ENCODE peak calls at places on chromosomes 13 and 19, in eight cellular contexts. V is non-pigmented ciliary epithelial cell; F is A673; N is epithelial cell of esophagus; D is NCI-H2029; L is nephron progenitor cell; A is effector memory CD8-positive, alpha-beta T cell; B is bronchial epithelial cell. G is an unnamed sample.

GRCh38 chr19:43809762-43810696 is 7.8 kb upstream of the LYPD5 start:
- DNase-seq in V (peak; percentile 32), F (peak; percentile 73), N (peak; percentile 76), D (peak; percentile 65), L (no peak), A (no peak), B (peak; percentile 67), G (peak; percentile 21)

GRCh38 chr13:51235756-51236564 is 13.8 kb downstream of the FAM124A start:
- DNase-seq in V (no peak), F (no peak), N (no peak), D (no peak), L (no peak), A (no peak), B (no peak), G (no peak)

GRCh38 chr13:30009411-30009810 is 159.0 kb upstream of the UBL3 start:
- DNase-seq in V (no peak), F (no peak), N (peak; percentile 74), D (no peak), L (no peak), A (no peak), B (peak; percentile 63), G (no peak)

GRCh38 chr13:74305876-74306275 is 171.7 kb upstream of the KLF12 start:
- DNase-seq in V (no peak), F (no peak), N (peak; percentile 47), D (no peak), L (no peak), A (no peak), B (peak; percentile 51), G (no peak)

GRCh38 chr13:44093607-44094583 is 214.2 kb downstream of the LACC1 start:
- DNase-seq in V (no peak), F (no peak), N (no peak), D (no peak), L (no peak), A (no peak), B (no peak), G (no peak)

GRCh38 chr19:13208964-13209796 is 59.0 kb downstream of the IER2 start:
- DNase-seq in V (no peak), F (no peak), N (no peak), D (no peak), L (peak; percentile 34), A (no peak), B (no peak), G (no peak)

GRCh38 chr19:35266904-35267817 is 1.6 kb upstream of the USF2 start:
- DNase-seq in V (no peak), F (peak; percentile 32), N (peak; percentile 29), D (no peak), L (peak; percentile 57), A (peak; percentile 31), B (no peak), G (peak; percentile 34)

GRCh38 chr19:3852614-3853254 is 16.1 kb downstream of the ZFR2 start:
- DNase-seq in V (peak; percentile 19), F (peak; percentile 35), N (peak; percentile 53), D (no peak), L (no peak), A (peak; percentile 34), B (peak; percentile 59), G (no peak)

GRCh38 chr13:40986328-40986856 is 32.7 kb downstream of the ELF1 start:
- DNase-seq in V (no peak), F (peak; percentile 32), N (peak; percentile 30), D (peak; percentile 66), L (no peak), A (no peak), B (peak; percentile 60), G (no peak)

GRCh38 chr13:44068169-44068568 is 188.5 kb downstream of the LACC1 start:
- DNase-seq in V (peak; percentile 68), F (no peak), N (peak; percentile 62), D (no peak), L (no peak), A (no peak), B (peak; percentile 87), G (no peak)

GRCh38 chr19:14434543-14435319 is 1.6 kb downstream of the PKN1 start:
- DNase-seq in V (peak; percentile 56), F (no peak), N (peak; percentile 47), D (no peak), L (peak; percentile 25), A (peak; percentile 28), B (peak; percentile 46), G (no peak)

GRCh38 chr13:88118952-88119351 is 447.8 kb downstream of the SLITRK5 start:
- DNase-seq in V (no peak), F (no peak), N (no peak), D (no peak), L (no peak), A (no peak), B (no peak), G (no peak)

GRCh38 chr13:64457976-64458375 is 2772.2 kb downstream of the PCDH9 start:
- DNase-seq in V (peak; percentile 17), F (no peak), N (no peak), D (no peak), L (no peak), A (no peak), B (no peak), G (no peak)

GRCh38 chr13:113207890-113208423 is 512 bp downstream of the PCID2 start:
- DNase-seq in V (no peak), F (peak; percentile 33), N (peak; percentile 48), D (no peak), L (no peak), A (no peak), B (peak; percentile 31), G (peak; percentile 43)

GRCh38 chr13:80341771-80342271 is 895 bp upstream of the SPRY2 start:
- DNase-seq in V (no peak), F (peak; percentile 89), N (peak; percentile 33), D (no peak), L (peak; percentile 56), A (no peak), B (peak; percentile 21), G (peak; percentile 68)

GRCh38 chr19:40253611-40254092 is 27.2 kb upstream of the CCNP start:
- DNase-seq in V (no peak), F (no peak), N (no peak), D (peak; percentile 52), L (no peak), A (no peak), B (no peak), G (no peak)

GRCh38 chr19:13092608-13093260 is 9.9 kb downstream of the LYL1 start:
- DNase-seq in V (no peak), F (no peak), N (no peak), D (no peak), L (no peak), A (no peak), B (no peak), G (no peak)

GRCh38 chr13:87769445-87769844 is 98.3 kb downstream of the SLITRK5 start:
- DNase-seq in V (no peak), F (no peak), N (no peak), D (no peak), L (no peak), A (no peak), B (no peak), G (no peak)

GRCh38 chr19:17765069-17765618 is 13.9 kb downstream of the FCHO1 start:
- DNase-seq in V (no peak), F (no peak), N (peak; percentile 81), D (no peak), L (no peak), A (no peak), B (peak; percentile 71), G (no peak)

GRCh38 chr13:77980592-77980991 is 62.0 kb upstream of the EDNRB start:
- DNase-seq in V (peak; percentile 34), F (peak; percentile 25), N (peak; percentile 10), D (no peak), L (no peak), A (no peak), B (no peak), G (no peak)

GRCh38 chr13:94886191-94886590 is 173.8 kb upstream of the SOX21 start:
- DNase-seq in V (peak; percentile 55), F (peak; percentile 13), N (no peak), D (no peak), L (no peak), A (no peak), B (no peak), G (no peak)

GRCh38 chr19:17103177-17103576 is 27.6 kb downstream of the MYO9B start:
- DNase-seq in V (no peak), F (peak; percentile 62), N (peak; percentile 40), D (no peak), L (peak; percentile 30), A (peak; percentile 20), B (no peak), G (peak; percentile 27)

GRCh38 chr13:61148691-61149332 is 266.8 kb downstream of the PCDH20 start:
- DNase-seq in V (no peak), F (peak; percentile 97), N (no peak), D (no peak), L (no peak), A (no peak), B (no peak), G (no peak)

GRCh38 chr19:51531349-51532315 is at the start of gene SIGLEC6:
- DNase-seq in V (no peak), F (no peak), N (no peak), D (no peak), L (no peak), A (no peak), B (no peak), G (no peak)

GRCh38 chr13:50128406-50129048 is 113.3 kb downstream of the KCNRG start:
- DNase-seq in V (no peak), F (no peak), N (no peak), D (no peak), L (peak; percentile 21), A (no peak), B (no peak), G (no peak)

GRCh38 chr13:32585625-32586021 is 629 bp upstream of the PDS5B start:
- DNase-seq in V (no peak), F (no peak), N (no peak), D (no peak), L (peak; percentile 16), A (no peak), B (no peak), G (peak; percentile 29)